ENCODE peak calls at places on chromosome 22, in ten cellular contexts. U is activated CD4-positive, alpha-beta T cell treated with anti-CD3 and anti-CD28 coated beads, Interleukin-2, amount 10 ng/mL, durations not matched to agents 7 days and 5 days; Z is brain pericyte; K is ELR; R is AG04449; L is activated naive CD8-positive, alpha-beta T cell treated with anti-CD3 and anti-CD28 coated beads, Interleukin-2, amount 50 U/mL, for 24 hours; S is T1000; Q is T-helper 9 cell; O is NCI-H1694 treated with DMSO at 0.1 percent for 48 hours; I is activated T-helper 1 cell treated with anti-CD3 and anti-CD28 coated beads, Interleukin-2, amount 50 U/mL, for 16 hours. V is an unnamed sample.

GRCh38 chr22:35154937-35155387 is 89.0 kb downstream of the ISX start:
- DNase-seq in U (peak), Z (no peak), K (peak), R (no peak), L (peak), S (peak), Q (no peak), O (peak), I (no peak), V (peak)

GRCh38 chr22:50729391-50730012 is 8.5 kb upstream of the ACR start:
- DNase-seq in U (no peak), Z (no peak), K (no peak), R (no peak), L (no peak), S (no peak), Q (no peak), O (no peak), I (no peak), V (peak)

GRCh38 chr22:43923631-43924548 is at the start of gene PNPLA3:
- DNase-seq in U (peak), Z (peak), K (peak), R (peak), L (peak), S (peak), Q (peak), O (peak), I (peak), V (peak)

GRCh38 chr22:22936190-22936914 is 48.7 kb downstream of the IGLL5 start:
- DNase-seq in U (no peak), Z (no peak), K (no peak), R (no peak), L (no peak), S (no peak), Q (no peak), O (peak), I (no peak), V (no peak)

GRCh38 chr22:47567741-47568140 is 805.3 kb downstream of the TBC1D22A start:
- DNase-seq in U (no peak), Z (no peak), K (no peak), R (no peak), L (no peak), S (no peak), Q (no peak), O (no peak), I (no peak), V (no peak)

GRCh38 chr22:45240137-45240809 is 421 bp downstream of the KIAA0930 start:
- DNase-seq in U (peak), Z (no peak), K (peak), R (no peak), L (peak), S (no peak), Q (no peak), O (no peak), I (no peak), V (no peak)

GRCh38 chr22:38041760-38042584 is 15.2 kb upstream of the PICK1 start:
- DNase-seq in U (no peak), Z (no peak), K (no peak), R (no peak), L (no peak), S (no peak), Q (no peak), O (no peak), I (no peak), V (no peak)

GRCh38 chr22:38941488-38941987 is 15.9 kb upstream of the APOBEC3A start:
- DNase-seq in U (peak), Z (no peak), K (no peak), R (no peak), L (peak), S (no peak), Q (no peak), O (no peak), I (no peak), V (no peak)

GRCh38 chr22:40006641-40007040 is 11.9 kb downstream of the FAM83F start:
- DNase-seq in U (no peak), Z (no peak), K (no peak), R (no peak), L (no peak), S (no peak), Q (no peak), O (no peak), I (no peak), V (no peak)

GRCh38 chr22:31350410-31350863 is 4.3 kb upstream of the PATZ1 start:
- DNase-seq in U (no peak), Z (no peak), K (no peak), R (no peak), L (no peak), S (no peak), Q (no peak), O (peak), I (no peak), V (peak)

GRCh38 chr22:39381009-39381755 is 18.4 kb upstream of the TAB1 start:
- DNase-seq in U (no peak), Z (no peak), K (peak), R (no peak), L (no peak), S (no peak), Q (no peak), O (no peak), I (no peak), V (no peak)

V was measured in NCI-H1105.